ENCODE peak calls at places on chromosome 16, in nine cellular contexts. S is nucleus accumbens; Y is dorsolateral prefrontal cortex; Q is non-pigmented ciliary epithelial cell; Z is effector CD4-positive, alpha-beta T cell; N is stimulated activated effector memory CD8-positive, alpha-beta T cell treated with anti-CD3 and anti-CD28 coated beads, Interleukin-12 subunit alpha, Interleukin-12 subunit beta, amount 100 ng/mL, for 72 hours; O is HAP-1; K is IMR-90; G is effector memory CD4-positive, alpha-beta T cell. F is an unnamed sample.

GRCh38 chr16:14303654-14304394 is 232.7 kb downstream of the MRTFB start:
- DNase-seq in S (no peak), Y (no peak), Q (no peak), Z (no peak), N (no peak), O (peak), K (no peak), G (no peak), F (no peak)

GRCh38 chr16:46638947-46639925 is 18.1 kb upstream of the SHCBP1 start:
- DNase-seq in S (no peak), Y (no peak), Q (no peak), Z (no peak), N (no peak), O (no peak), K (peak), G (no peak), F (peak)

GRCh38 chr16:82464192-82464591 is 162.6 kb upstream of the CDH13 start:
- DNase-seq in S (no peak), Y (no peak), Q (no peak), Z (no peak), N (no peak), O (no peak), K (no peak), G (no peak), F (no peak)

GRCh38 chr16:79278506-79278905 is 322.0 kb downstream of the MAF start:
- DNase-seq in S (no peak), Y (no peak), Q (no peak), Z (peak), N (peak), O (no peak), K (no peak), G (peak), F (no peak)

GRCh38 chr16:17647879-17648649 is 177.3 kb upstream of the XYLT1 start:
- DNase-seq in S (no peak), Y (no peak), Q (no peak), Z (no peak), N (no peak), O (no peak), K (no peak), G (no peak), F (no peak)

GRCh38 chr16:19135896-19136438 is 22.2 kb downstream of the ITPRIPL2 start:
- DNase-seq in S (no peak), Y (no peak), Q (no peak), Z (no peak), N (no peak), O (no peak), K (peak), G (no peak), F (no peak)

GRCh38 chr16:440627-441026 is 15.2 kb downstream of the RAB11FIP3 start:
- DNase-seq in S (no peak), Y (no peak), Q (no peak), Z (no peak), N (no peak), O (no peak), K (no peak), G (no peak), F (no peak)

GRCh38 chr16:27978876-27979275 is 84.6 kb downstream of the GSG1L start:
- DNase-seq in S (no peak), Y (no peak), Q (no peak), Z (no peak), N (no peak), O (no peak), K (no peak), G (no peak), F (no peak)

GRCh38 chr16:85485379-85485778 is 127.7 kb upstream of the GSE1 start:
- DNase-seq in S (no peak), Y (peak), Q (no peak), Z (no peak), N (no peak), O (no peak), K (no peak), G (no peak), F (no peak)

GRCh38 chr16:71565812-71566700 is 10.8 kb downstream of the TAT start:
- DNase-seq in S (no peak), Y (no peak), Q (no peak), Z (no peak), N (no peak), O (no peak), K (no peak), G (no peak), F (no peak)

GRCh38 chr16:13307255-13307654 is 405.9 kb downstream of the SHISA9 start:
- DNase-seq in S (no peak), Y (no peak), Q (peak), Z (no peak), N (no peak), O (no peak), K (no peak), G (no peak), F (peak)

GRCh38 chr16:19909750-19910322 is 25.2 kb upstream of the GPRC5B start:
- DNase-seq in S (no peak), Y (no peak), Q (no peak), Z (no peak), N (no peak), O (no peak), K (no peak), G (no peak), F (no peak)

GRCh38 chr16:79042886-79043285 is 557.7 kb downstream of the MAF start:
- DNase-seq in S (no peak), Y (no peak), Q (no peak), Z (no peak), N (no peak), O (no peak), K (no peak), G (peak), F (no peak)

GRCh38 chr16:75789237-75789636 is 62.9 kb upstream of the CPHXL start:
- DNase-seq in S (no peak), Y (no peak), Q (peak), Z (no peak), N (no peak), O (peak), K (peak), G (no peak), F (peak)

GRCh38 chr16:24834459-24835335 is 11.1 kb upstream of the SLC5A11 start:
- DNase-seq in S (peak), Y (no peak), Q (no peak), Z (no peak), N (no peak), O (peak), K (peak), G (no peak), F (peak)

GRCh38 chr16:12546918-12547607 is 256.6 kb downstream of the CPPED1 start:
- DNase-seq in S (no peak), Y (no peak), Q (no peak), Z (no peak), N (no peak), O (no peak), K (peak), G (no peak), F (no peak)

GRCh38 chr16:31182391-31182790 is 2.5 kb downstream of the FUS start:
- DNase-seq in S (no peak), Y (no peak), Q (no peak), Z (no peak), N (no peak), O (no peak), K (no peak), G (no peak), F (no peak)

GRCh38 chr16:28180660-28181556 is 30.9 kb downstream of the XPO6 start:
- DNase-seq in S (no peak), Y (no peak), Q (no peak), Z (no peak), N (no peak), O (no peak), K (peak), G (no peak), F (peak)

GRCh38 chr16:56558024-56558747 is 6.7 kb upstream of the MT4 start:
- DNase-seq in S (peak), Y (peak), Q (no peak), Z (no peak), N (no peak), O (no peak), K (peak), G (no peak), F (peak)

GRCh38 chr16:67284699-67285646 is 5.6 kb downstream of the PLEKHG4 start:
- DNase-seq in S (peak), Y (peak), Q (no peak), Z (no peak), N (no peak), O (no peak), K (peak), G (no peak), F (peak)

GRCh38 chr16:83402969-83403368 is 404.8 kb upstream of the HSBP1 start:
- DNase-seq in S (no peak), Y (no peak), Q (no peak), Z (no peak), N (no peak), O (no peak), K (peak), G (no peak), F (peak)

GRCh38 chr16:83701494-83701893 is 106.3 kb upstream of the HSBP1 start:
- DNase-seq in S (no peak), Y (no peak), Q (no peak), Z (no peak), N (no peak), O (peak), K (peak), G (no peak), F (peak)

GRCh38 chr16:48082516-48082915 is 73.3 kb downstream of the ABCC12 start:
- DNase-seq in S (no peak), Y (no peak), Q (no peak), Z (no peak), N (no peak), O (no peak), K (peak), G (no peak), F (no peak)

GRCh38 chr16:85373741-85374570 is 239.2 kb upstream of the GSE1 start:
- DNase-seq in S (no peak), Y (no peak), Q (no peak), Z (no peak), N (no peak), O (no peak), K (no peak), G (no peak), F (no peak)

GRCh38 chr16:69064789-69065313 is 40.6 kb upstream of the HAS3 start:
- DNase-seq in S (peak), Y (peak), Q (no peak), Z (no peak), N (no peak), O (no peak), K (no peak), G (no peak), F (no peak)

GRCh38 chr16:22784690-22785214 is 29.2 kb upstream of the HS3ST2 start:
- DNase-seq in S (no peak), Y (no peak), Q (no peak), Z (no peak), N (no peak), O (no peak), K (no peak), G (no peak), F (no peak)

GRCh38 chr16:69796285-69797118 is 34.4 kb downstream of the WWP2 start:
- DNase-seq in S (peak), Y (no peak), Q (peak), Z (peak), N (no peak), O (peak), K (peak), G (no peak), F (peak)

GRCh38 chr16:31141489-31142108 is 6.1 kb upstream of the PRSS8 start:
- DNase-seq in S (no peak), Y (no peak), Q (peak), Z (no peak), N (no peak), O (peak), K (peak), G (no peak), F (peak)

GRCh38 chr16:926715-927114 is 44.1 kb downstream of the LMF1 start:
- DNase-seq in S (no peak), Y (no peak), Q (no peak), Z (no peak), N (no peak), O (no peak), K (no peak), G (no peak), F (no peak)

GRCh38 chr16:3022208-3022696 is 1.5 kb downstream of the HCFC1R1 start:
- DNase-seq in S (peak), Y (peak), Q (peak), Z (peak), N (peak), O (peak), K (peak), G (peak), F (peak)